ENCODE peak calls at places on chromosome 13, in ten cellular contexts. X is omental fat pad, S is MV-4-11, C is psoas muscle, D is occipital lobe, L is M059J, Q is nephron progenitor cell, T is heart right ventricle, E is skeletal muscle cell, R is T follicular helper cell. Z is an unnamed sample.
A peak's percentile ranks its signal among the peaks of the same experiment; 100 is the strongest.

GRCh38 chr13:77878186-77878585 is 40.4 kb downstream of the EDNRB start:
- DNase-seq in X (no peak), S (no peak), C (no peak), D (no peak), L (peak; percentile 12), Q (no peak), T (no peak), E (no peak), R (no peak), Z (no peak)

GRCh38 chr13:98239156-98240076 is 62.3 kb upstream of the RNF113B start:
- DNase-seq in X (no peak), S (no peak), C (no peak), D (no peak), L (no peak), Q (no peak), T (no peak), E (no peak), R (no peak), Z (no peak)

GRCh38 chr13:110540871-110541525 is 20.5 kb downstream of the RAB20 start:
- DNase-seq in X (no peak), S (no peak), C (no peak), D (no peak), L (no peak), Q (peak; percentile 38), T (no peak), E (no peak), R (no peak), Z (no peak)

GRCh38 chr13:86567119-86567518 is 767.9 kb upstream of the SLITRK6 start:
- DNase-seq in X (no peak), S (no peak), C (no peak), D (no peak), L (peak; percentile 2), Q (peak; percentile 10), T (no peak), E (no peak), R (no peak), Z (no peak)

GRCh38 chr13:50543767-50544166 is 299.7 kb downstream of the DLEU7 start:
- DNase-seq in X (no peak), S (no peak), C (peak; percentile 22), D (no peak), L (peak; percentile 63), Q (no peak), T (no peak), E (peak; percentile 82), R (no peak), Z (no peak)

GRCh38 chr13:82627183-82627582 is 1255.1 kb downstream of the SLITRK1 start:
- DNase-seq in X (no peak), S (no peak), C (no peak), D (no peak), L (peak; percentile 35), Q (no peak), T (no peak), E (peak; percentile 18), R (no peak), Z (no peak)

GRCh38 chr13:45718992-45719391 is 16.9 kb downstream of the CBY2 start:
- DNase-seq in X (no peak), S (no peak), C (no peak), D (no peak), L (peak; percentile 68), Q (no peak), T (no peak), E (no peak), R (no peak), Z (no peak)

GRCh38 chr13:107348931-107349330 is 781.0 kb upstream of the ARGLU1 start:
- DNase-seq in X (no peak), S (no peak), C (no peak), D (no peak), L (no peak), Q (no peak), T (no peak), E (no peak), R (no peak), Z (no peak)

GRCh38 chr13:98225036-98225940 is 48.2 kb upstream of the RNF113B start:
- DNase-seq in X (no peak), S (no peak), C (no peak), D (peak; percentile 13), L (no peak), Q (no peak), T (no peak), E (no peak), R (no peak), Z (no peak)

GRCh38 chr13:66659291-66660012 is 570.7 kb downstream of the PCDH9 start:
- DNase-seq in X (no peak), S (no peak), C (no peak), D (no peak), L (no peak), Q (no peak), T (no peak), E (peak; percentile 76), R (no peak), Z (no peak)

GRCh38 chr13:44805623-44806022 is 183.6 kb downstream of the NUFIP1 start:
- DNase-seq in X (no peak), S (no peak), C (no peak), D (no peak), L (no peak), Q (no peak), T (no peak), E (no peak), R (no peak), Z (no peak)